ENCODE peak calls at places on chromosome 2, in six cellular contexts. One of them, this sample, is unnamed.

GRCh38 chr2:113703404-113704299 is 52.8 kb downstream of the SLC35F5 start:
- DNase-seq in K562: no peak
- DNase-seq in GM12878: no peak
- DNase-seq in BJ: no peak
- DNase-seq in HepG2: no peak
- DNase-seq in A549: no peak
- DNase-seq in this sample: no peak

GRCh38 chr2:6955523-6956136 is 38.4 kb downstream of the RNF144A start:
- DNase-seq in GM12878: no peak
- DNase-seq in A549: no peak
- DNase-seq in K562: no peak
- DNase-seq in HepG2: no peak
- DNase-seq in BJ: no peak
- DNase-seq in this sample: peak; percentile 11

GRCh38 chr2:18788590-18788989 is 199.2 kb upstream of the NT5C1B start:
- DNase-seq in GM12878: no peak
- DNase-seq in K562: no peak
- DNase-seq in A549: no peak
- DNase-seq in BJ: no peak
- DNase-seq in HepG2: no peak
- DNase-seq in this sample: no peak

GRCh38 chr2:121897335-121897970 is 142.0 kb downstream of the TSN start:
- DNase-seq in BJ: no peak
- DNase-seq in GM12878: no peak
- DNase-seq in HepG2: peak; percentile 16
- DNase-seq in K562: peak; percentile 69
- DNase-seq in A549: peak; percentile 64
- DNase-seq in this sample: peak; percentile 77

GRCh38 chr2:123419976-123420375 is 605.1 kb upstream of the CNTNAP5 start:
- DNase-seq in A549: no peak
- DNase-seq in BJ: no peak
- DNase-seq in K562: no peak
- DNase-seq in GM12878: no peak
- DNase-seq in HepG2: no peak
- DNase-seq in this sample: no peak

GRCh38 chr2:150542692-150543091 is 55.2 kb upstream of the RND3 start:
- DNase-seq in K562: no peak
- DNase-seq in A549: no peak
- DNase-seq in HepG2: no peak
- DNase-seq in BJ: no peak
- DNase-seq in GM12878: no peak
- DNase-seq in this sample: no peak

GRCh38 chr2:27408601-27409320 is 630 bp downstream of the PPM1G start:
- DNase-seq in BJ: no peak
- DNase-seq in A549: peak; percentile 29
- DNase-seq in HepG2: no peak
- DNase-seq in K562: peak; percentile 40
- DNase-seq in GM12878: no peak
- DNase-seq in this sample: peak; percentile 14

GRCh38 chr2:202604699-202605098 is 30.1 kb upstream of the FAM117B start:
- DNase-seq in GM12878: peak; percentile 27
- DNase-seq in A549: no peak
- DNase-seq in HepG2: no peak
- DNase-seq in K562: no peak
- DNase-seq in BJ: no peak
- DNase-seq in this sample: no peak

GRCh38 chr2:201926071-201926470 is 107.6 kb upstream of the FZD7 start:
- DNase-seq in A549: no peak
- DNase-seq in K562: no peak
- DNase-seq in HepG2: no peak
- DNase-seq in BJ: no peak
- DNase-seq in GM12878: no peak
- DNase-seq in this sample: no peak

GRCh38 chr2:29100564-29100963 is 14.7 kb upstream of the CLIP4 start:
- DNase-seq in HepG2: no peak
- DNase-seq in K562: no peak
- DNase-seq in GM12878: no peak
- DNase-seq in BJ: no peak
- DNase-seq in A549: no peak
- DNase-seq in this sample: no peak

GRCh38 chr2:5690718-5691658 is 1.2 kb upstream of the SOX11 start:
- DNase-seq in GM12878: no peak
- DNase-seq in HepG2: no peak
- DNase-seq in A549: no peak
- DNase-seq in K562: no peak
- DNase-seq in BJ: no peak
- DNase-seq in this sample: peak; percentile 23

GRCh38 chr2:16031848-16032159 is 91.5 kb downstream of the MYCN start:
- DNase-seq in K562: no peak
- DNase-seq in BJ: no peak
- DNase-seq in GM12878: no peak
- DNase-seq in A549: no peak
- DNase-seq in HepG2: no peak
- DNase-seq in this sample: no peak

GRCh38 chr2:85435986-85436835 is 17.7 kb downstream of the SH2D6 start:
- DNase-seq in K562: no peak
- DNase-seq in A549: peak; percentile 65
- DNase-seq in HepG2: no peak
- DNase-seq in BJ: no peak
- DNase-seq in GM12878: no peak
- DNase-seq in this sample: no peak

GRCh38 chr2:38666578-38666926 is 638 bp downstream of the GALM start:
- DNase-seq in GM12878: no peak
- DNase-seq in K562: peak; percentile 34
- DNase-seq in BJ: no peak
- DNase-seq in A549: no peak
- DNase-seq in HepG2: peak; percentile 66
- DNase-seq in this sample: peak; percentile 10

GRCh38 chr2:190359896-190360376 is 16.5 kb downstream of the INPP1 start:
- DNase-seq in A549: no peak
- DNase-seq in HepG2: peak; percentile 51
- DNase-seq in GM12878: no peak
- DNase-seq in K562: no peak
- DNase-seq in BJ: no peak
- DNase-seq in this sample: peak; percentile 85

GRCh38 chr2:71700041-71700879 is 246.9 kb downstream of the DYSF start:
- DNase-seq in GM12878: no peak
- DNase-seq in HepG2: no peak
- DNase-seq in BJ: no peak
- DNase-seq in K562: no peak
- DNase-seq in A549: no peak
- DNase-seq in this sample: no peak

GRCh38 chr2:150472122-150472899 is 15.2 kb downstream of the RND3 start:
- DNase-seq in A549: peak; percentile 83
- DNase-seq in BJ: peak; percentile 77
- DNase-seq in HepG2: no peak
- DNase-seq in GM12878: no peak
- DNase-seq in K562: no peak
- DNase-seq in this sample: peak; percentile 80

GRCh38 chr2:47310801-47311560 is 92.0 kb upstream of the MSH2 start:
- DNase-seq in GM12878: no peak
- DNase-seq in HepG2: peak; percentile 73
- DNase-seq in K562: no peak
- DNase-seq in BJ: no peak
- DNase-seq in A549: peak; percentile 54
- DNase-seq in this sample: no peak

GRCh38 chr2:28661589-28662001 is 90.0 kb upstream of the PPP1CB start:
- DNase-seq in BJ: peak; percentile 26
- DNase-seq in K562: no peak
- DNase-seq in GM12878: no peak
- DNase-seq in HepG2: no peak
- DNase-seq in A549: peak; percentile 52
- DNase-seq in this sample: peak; percentile 98

GRCh38 chr2:20534913-20535801 is 88.3 kb downstream of the RHOB start:
- DNase-seq in GM12878: no peak
- DNase-seq in HepG2: peak; percentile 71
- DNase-seq in BJ: no peak
- DNase-seq in K562: no peak
- DNase-seq in A549: peak; percentile 20
- DNase-seq in this sample: no peak

DNA sequence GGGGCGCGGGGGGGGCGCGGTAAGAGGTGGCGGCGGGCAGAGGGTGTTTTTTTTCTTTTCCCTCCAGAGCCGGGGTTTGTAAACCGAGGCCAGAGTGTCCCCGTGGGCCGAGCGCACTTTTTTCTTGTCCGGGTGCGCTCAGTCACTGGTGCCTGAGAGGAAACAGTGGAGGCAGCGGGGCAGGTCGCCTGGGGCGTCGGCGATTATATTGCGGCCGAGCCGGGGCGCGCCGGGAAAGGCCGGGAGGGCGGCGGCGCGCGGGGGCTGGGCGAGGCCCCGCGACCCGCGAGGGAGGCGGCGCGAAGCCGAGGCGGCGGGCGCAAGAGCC is 284 bp downstream of the HOXD8 start:
- DNase-seq in HepG2: no peak
- DNase-seq in K562: no peak
- DNase-seq in GM12878: no peak
- DNase-seq in A549: no peak
- DNase-seq in BJ: no peak
- DNase-seq in this sample: no peak
- H3K4me3 ChIP-seq in HepG2: no peak overlapping the region
- H3K4me3 ChIP-seq in K562: peak overlapping the region; percentile 27
- H3K4me3 ChIP-seq in GM12878: no peak overlapping the region
- H3K4me3 ChIP-seq in A549: peak overlapping the region; percentile 81
- H3K4me3 ChIP-seq in BJ: peak overlapping the region; percentile 42
- H3K4me3 ChIP-seq in this sample: no peak overlapping the region

DNA sequence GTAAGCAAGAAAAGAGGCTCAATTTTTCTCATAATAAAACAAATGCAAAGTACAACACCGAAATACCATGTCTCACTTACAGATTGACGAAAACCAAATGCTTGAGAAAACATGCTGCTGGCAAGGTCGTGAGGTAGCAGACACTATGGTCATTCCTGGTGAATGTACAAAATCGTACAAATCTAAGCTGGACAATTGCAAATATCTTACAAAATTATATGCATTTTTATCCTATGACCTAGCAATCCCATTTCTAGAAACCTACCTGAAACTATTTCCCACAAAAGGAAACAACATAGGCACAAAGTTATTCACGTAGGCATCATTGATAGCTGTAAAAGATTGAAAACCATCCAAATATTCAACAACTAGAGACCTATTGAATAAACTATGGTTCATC is 54.0 kb downstream of the SCG2 start:
- DNase-seq in GM12878: no peak
- DNase-seq in BJ: no peak
- DNase-seq in A549: no peak
- DNase-seq in HepG2: no peak
- DNase-seq in K562: no peak
- DNase-seq in this sample: no peak
- H3K4me3 ChIP-seq in GM12878: no peak overlapping the region
- H3K4me3 ChIP-seq in BJ: no peak overlapping the region
- H3K4me3 ChIP-seq in A549: no peak overlapping the region
- H3K4me3 ChIP-seq in HepG2: no peak overlapping the region
- H3K4me3 ChIP-seq in K562: no peak overlapping the region
- H3K4me3 ChIP-seq in this sample: no peak overlapping the region

GRCh38 chr2:200795044-200795443 is 16.7 kb upstream of the BZW1 start:
- DNase-seq in K562: peak; percentile 73
- DNase-seq in BJ: no peak
- DNase-seq in GM12878: no peak
- DNase-seq in HepG2: peak; percentile 25
- DNase-seq in A549: peak; percentile 49
- DNase-seq in this sample: peak; percentile 62

GRCh38 chr2:200796561-200796960 is 15.1 kb upstream of the BZW1 start:
- DNase-seq in HepG2: no peak
- DNase-seq in GM12878: no peak
- DNase-seq in BJ: no peak
- DNase-seq in A549: no peak
- DNase-seq in K562: no peak
- DNase-seq in this sample: no peak

GRCh38 chr2:200798519-200798918 is 13.2 kb upstream of the BZW1 start:
- DNase-seq in BJ: no peak
- DNase-seq in HepG2: no peak
- DNase-seq in K562: no peak
- DNase-seq in A549: no peak
- DNase-seq in GM12878: no peak
- DNase-seq in this sample: no peak

GRCh38 chr2:200797242-200797770 is 14.4 kb upstream of the BZW1 start:
- DNase-seq in GM12878: no peak
- DNase-seq in BJ: no peak
- DNase-seq in K562: peak; percentile 29
- DNase-seq in A549: no peak
- DNase-seq in HepG2: peak; percentile 52
- DNase-seq in this sample: peak; percentile 63

DNA sequence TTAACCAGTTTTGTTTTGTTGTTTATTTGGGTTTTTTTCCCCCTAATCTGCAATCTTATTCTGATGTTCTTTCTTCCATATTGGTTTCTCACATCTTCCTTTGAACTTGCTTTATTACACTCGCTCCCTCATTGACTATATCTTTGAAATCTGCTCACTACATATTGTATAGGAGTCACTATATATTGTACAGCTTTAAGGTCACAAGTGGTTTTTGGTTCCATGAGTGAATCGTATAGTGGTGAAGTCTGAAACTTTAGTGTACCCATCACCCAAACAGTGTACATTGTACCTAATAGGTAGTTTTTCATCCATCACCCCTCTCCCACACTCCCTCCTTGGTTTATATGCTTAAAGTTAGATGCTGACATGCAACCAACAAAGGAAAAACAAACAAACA is 11.3 kb upstream of the BZW1 start:
- DNase-seq in BJ: no peak
- DNase-seq in GM12878: no peak
- DNase-seq in HepG2: no peak
- DNase-seq in K562: no peak
- DNase-seq in A549: no peak
- DNase-seq in this sample: no peak
- H3K4me3 ChIP-seq in BJ: no peak overlapping the region
- H3K4me3 ChIP-seq in GM12878: no peak overlapping the region
- H3K4me3 ChIP-seq in HepG2: no peak overlapping the region
- H3K4me3 ChIP-seq in K562: no peak overlapping the region
- H3K4me3 ChIP-seq in A549: no peak overlapping the region
- H3K4me3 ChIP-seq in this sample: no peak overlapping the region

DNA sequence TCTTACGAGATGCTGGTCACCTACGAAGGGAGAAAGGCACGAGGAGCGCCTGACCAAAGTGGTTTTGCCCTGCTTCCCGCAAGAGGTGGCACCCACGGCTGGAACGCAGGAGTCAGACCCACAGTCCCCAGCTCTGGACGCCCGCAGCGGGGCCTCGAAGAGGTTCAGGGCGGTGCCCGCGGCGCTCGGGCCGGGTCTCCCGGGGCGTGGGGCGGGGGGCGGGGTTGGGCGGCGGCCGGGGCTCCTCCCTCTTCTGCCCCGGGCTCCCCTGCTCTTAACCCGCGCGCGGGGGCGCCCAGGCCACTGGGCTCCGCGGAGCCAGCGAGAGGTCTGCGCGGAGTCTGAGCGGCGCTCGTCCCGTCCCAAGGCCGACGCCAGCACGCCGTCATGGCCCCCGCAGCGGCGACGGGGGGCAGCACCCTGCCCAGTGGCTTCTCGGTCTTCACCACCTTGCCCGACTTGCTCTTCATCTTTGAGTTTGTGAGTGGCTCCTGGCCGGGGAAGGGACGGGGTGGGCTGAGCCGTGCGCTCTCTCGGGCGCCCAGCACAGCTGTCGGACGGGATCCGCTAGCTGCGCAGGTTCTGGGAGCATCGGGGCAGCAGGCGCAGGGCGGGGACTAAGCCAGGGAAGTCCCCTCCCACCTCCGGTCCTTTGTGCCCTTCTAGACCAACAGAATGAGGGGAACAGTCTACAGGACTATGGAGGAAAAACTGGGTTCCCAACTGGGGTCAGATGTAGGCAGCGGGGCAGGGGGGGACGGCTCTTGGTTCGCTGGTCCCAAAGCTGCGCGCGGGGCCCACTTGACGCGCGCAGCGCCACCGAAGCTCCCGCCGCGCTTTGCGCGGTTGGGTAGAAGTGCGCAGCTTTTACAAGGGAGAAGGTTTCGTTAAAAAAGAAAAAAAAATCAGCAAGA is at the start of gene MAL:
- DNase-seq in K562: no peak
- DNase-seq in HepG2: no peak
- DNase-seq in A549: peak; percentile 41
- DNase-seq in BJ: no peak
- DNase-seq in GM12878: no peak
- DNase-seq in this sample: no peak
- H3K4me3 ChIP-seq in K562: no peak within 1 kb of the TSS
- H3K4me3 ChIP-seq in HepG2: no peak within 1 kb of the TSS
- H3K4me3 ChIP-seq in A549: peak within 1 kb of the TSS; percentile 49
- H3K4me3 ChIP-seq in BJ: no peak within 1 kb of the TSS
- H3K4me3 ChIP-seq in GM12878: peak within 1 kb of the TSS; percentile 72
- H3K4me3 ChIP-seq in this sample: no peak within 1 kb of the TSS

This sample was measured in cardiac fibroblast.